ENCODE peak calls at places on chromosomes 2 and 18, in eight cellular contexts. U is H54, W is RKO, B is HFFc6, I is endothelial cell of umbilical vein, Z is AML-193, V is neural crest cell, A is HS-5. R is an unnamed sample.

GRCh38 chr18:59783138-59783537 is 85.9 kb upstream of the CCBE1 start:
- DNase-seq in U (peak), W (peak), B (peak), I (peak), Z (peak), V (peak), A (no peak), R (peak)

GRCh38 chr2:3242747-3243369 is 134.8 kb downstream of the EIPR1 start:
- DNase-seq in U (no peak), W (no peak), B (no peak), I (no peak), Z (peak), V (no peak), A (no peak), R (no peak)

GRCh38 chr18:54736981-54737380 is 91.3 kb upstream of the RAB27B start:
- DNase-seq in U (no peak), W (no peak), B (no peak), I (no peak), Z (no peak), V (no peak), A (no peak), R (no peak)

GRCh38 chr2:72893594-72894319 is 6.5 kb downstream of the SPR start:
- DNase-seq in U (no peak), W (peak), B (peak), I (peak), Z (peak), V (peak), A (no peak), R (no peak)

GRCh38 chr2:28352726-28353125 is 39.9 kb upstream of the FOSL2 start:
- DNase-seq in U (no peak), W (no peak), B (no peak), I (no peak), Z (no peak), V (no peak), A (no peak), R (no peak)

GRCh38 chr2:144477943-144478283 is 42.0 kb downstream of the ZEB2 start:
- DNase-seq in U (no peak), W (no peak), B (no peak), I (no peak), Z (no peak), V (no peak), A (no peak), R (no peak)

GRCh38 chr2:108594132-108594981 is 60.1 kb downstream of the LIMS1 start:
- DNase-seq in U (no peak), W (peak), B (peak), I (peak), Z (peak), V (no peak), A (peak), R (peak)

GRCh38 chr2:29522951-29523669 is 398.3 kb downstream of the ALK start:
- DNase-seq in U (no peak), W (no peak), B (peak), I (no peak), Z (no peak), V (no peak), A (no peak), R (peak)

GRCh38 chr2:221264318-221264717 is 307.8 kb downstream of the EPHA4 start:
- DNase-seq in U (no peak), W (no peak), B (no peak), I (no peak), Z (no peak), V (no peak), A (no peak), R (no peak)

GRCh38 chr2:226877491-226877890 is 41.6 kb downstream of the RHBDD1 start:
- DNase-seq in U (no peak), W (no peak), B (no peak), I (no peak), Z (no peak), V (no peak), A (no peak), R (no peak)

GRCh38 chr2:40369619-40370397 is 82.1 kb downstream of the SLC8A1 start:
- DNase-seq in U (no peak), W (peak), B (peak), I (no peak), Z (no peak), V (no peak), A (no peak), R (no peak)

GRCh38 chr2:74481961-74482800 is 617 bp downstream of the CCDC142 start:
- DNase-seq in U (no peak), W (peak), B (no peak), I (no peak), Z (peak), V (no peak), A (no peak), R (no peak)

GRCh38 chr2:95389256-95390119 is 13.0 kb upstream of the FAHD2A start:
- DNase-seq in U (peak), W (peak), B (peak), I (peak), Z (no peak), V (peak), A (no peak), R (no peak)

GRCh38 chr2:154425999-154426398 is 272.5 kb upstream of the KCNJ3 start:
- DNase-seq in U (no peak), W (no peak), B (no peak), I (peak), Z (no peak), V (no peak), A (no peak), R (no peak)

GRCh38 chr2:6068441-6068935 is 376.3 kb downstream of the SOX11 start:
- DNase-seq in U (no peak), W (no peak), B (no peak), I (no peak), Z (no peak), V (no peak), A (no peak), R (no peak)

GRCh38 chr2:149225446-149225845 is 104.9 kb upstream of the LYPD6 start:
- DNase-seq in U (no peak), W (no peak), B (no peak), I (no peak), Z (no peak), V (no peak), A (no peak), R (no peak)

GRCh38 chr2:128323501-128323931 is 4.8 kb upstream of the HS6ST1 start:
- DNase-seq in U (no peak), W (no peak), B (no peak), I (no peak), Z (no peak), V (no peak), A (no peak), R (no peak)

GRCh38 chr2:224545884-224546644 is 39.1 kb downstream of the CUL3 start:
- DNase-seq in U (no peak), W (no peak), B (peak), I (no peak), Z (no peak), V (no peak), A (peak), R (no peak)

GRCh38 chr18:10295751-10296150 is 158.7 kb upstream of the APCDD1 start:
- DNase-seq in U (no peak), W (no peak), B (no peak), I (peak), Z (no peak), V (no peak), A (no peak), R (no peak)

GRCh38 chr2:23213196-23213595 is 171.8 kb upstream of the KLHL29 start:
- DNase-seq in U (no peak), W (no peak), B (no peak), I (no peak), Z (no peak), V (no peak), A (no peak), R (no peak)

GRCh38 chr2:186205243-186205642 is 280.8 kb upstream of the ZC3H15 start:
- DNase-seq in U (no peak), W (no peak), B (no peak), I (no peak), Z (peak), V (no peak), A (no peak), R (no peak)

GRCh38 chr2:75476778-75477177 is 84.0 kb downstream of the EVA1A start:
- DNase-seq in U (no peak), W (no peak), B (peak), I (no peak), Z (no peak), V (no peak), A (no peak), R (no peak)

GRCh38 chr2:17573806-17574175 is 33.3 kb downstream of the VSNL1 start:
- DNase-seq in U (no peak), W (no peak), B (no peak), I (no peak), Z (no peak), V (no peak), A (no peak), R (no peak)

GRCh38 chr18:10213526-10213925 is 240.9 kb upstream of the APCDD1 start:
- DNase-seq in U (no peak), W (no peak), B (no peak), I (peak), Z (peak), V (no peak), A (no peak), R (no peak)

GRCh38 chr2:239222346-239223028 is 178.3 kb downstream of the HDAC4 start:
- DNase-seq in U (no peak), W (no peak), B (peak), I (no peak), Z (peak), V (no peak), A (no peak), R (no peak)

GRCh38 chr2:149828506-149829210 is 241.1 kb upstream of the MMADHC start:
- DNase-seq in U (no peak), W (no peak), B (no peak), I (no peak), Z (no peak), V (no peak), A (no peak), R (no peak)

GRCh38 chr2:69173706-69174105 is 160.7 kb downstream of the ANTXR1 start:
- DNase-seq in U (no peak), W (no peak), B (no peak), I (peak), Z (no peak), V (no peak), A (no peak), R (no peak)

GRCh38 chr2:238106339-238106697 is 6.2 kb downstream of the ESPNL start:
- DNase-seq in U (no peak), W (no peak), B (no peak), I (no peak), Z (no peak), V (no peak), A (no peak), R (no peak)

GRCh38 chr2:68824831-68825230 is 46.4 kb downstream of the BMP10 start:
- DNase-seq in U (peak), W (no peak), B (peak), I (no peak), Z (no peak), V (no peak), A (peak), R (peak)

GRCh38 chr2:56680971-56681631 is 497.3 kb downstream of the CCDC85A start:
- DNase-seq in U (no peak), W (no peak), B (peak), I (peak), Z (no peak), V (no peak), A (peak), R (peak)

GRCh38 chr2:66270247-66270646 is 164.7 kb upstream of the MEIS1 start:
- DNase-seq in U (no peak), W (no peak), B (no peak), I (no peak), Z (no peak), V (no peak), A (no peak), R (no peak)

R was measured in HS-27A.